ENCODE peak calls at places on chromosome 6, in seven cellular contexts. One of them, this sample, is unnamed. For H3K9me3, the result is how much of the 10 kb centered on the place peaks cover.

GRCh38 chr6:47083586-47084047 is 41.5 kb upstream of the ADGRF1 start:
- DNase-seq in body of pancreas: peak
- DNase-seq in ovary: peak
- DNase-seq in IMR-90: peak
- DNase-seq in mammary epithelial cell: peak
- DNase-seq in H1: no peak
- DNase-seq in PC-3: peak
- DNase-seq in this sample: peak

GRCh38 chr6:137637161-137637560 is 143.0 kb upstream of the OLIG3 start:
- DNase-seq in body of pancreas: peak
- DNase-seq in ovary: no peak
- DNase-seq in IMR-90: peak
- DNase-seq in mammary epithelial cell: peak
- DNase-seq in H1: no peak
- DNase-seq in PC-3: peak
- DNase-seq in this sample: peak

GRCh38 chr6:134936927-134937326 is 13.0 kb downstream of the ALDH8A1 start:
- DNase-seq in body of pancreas: no peak
- DNase-seq in ovary: no peak
- DNase-seq in IMR-90: peak
- DNase-seq in mammary epithelial cell: no peak
- DNase-seq in H1: no peak
- DNase-seq in PC-3: peak
- DNase-seq in this sample: no peak

GRCh38 chr6:12296255-12296573 is 6.1 kb downstream of the EDN1 start:
- DNase-seq in body of pancreas: no peak
- DNase-seq in ovary: no peak
- DNase-seq in IMR-90: peak
- DNase-seq in mammary epithelial cell: peak
- DNase-seq in H1: no peak
- DNase-seq in PC-3: peak
- DNase-seq in this sample: no peak

GRCh38 chr6:53179961-53180651 is 31.5 kb upstream of the GCM1 start:
- DNase-seq in body of pancreas: peak
- DNase-seq in ovary: no peak
- DNase-seq in IMR-90: peak
- DNase-seq in mammary epithelial cell: peak
- DNase-seq in H1: no peak
- DNase-seq in PC-3: no peak
- DNase-seq in this sample: peak

GRCh38 chr6:137866200-137866913 is 702 bp upstream of the TNFAIP3 start:
- DNase-seq in body of pancreas: no peak
- DNase-seq in ovary: peak
- DNase-seq in IMR-90: no peak
- DNase-seq in mammary epithelial cell: peak
- DNase-seq in H1: no peak
- DNase-seq in PC-3: peak
- DNase-seq in this sample: no peak

GRCh38 chr6:24902782-24903181 is 33.0 kb downstream of the RIPOR2 start:
- DNase-seq in body of pancreas: no peak
- DNase-seq in ovary: no peak
- DNase-seq in IMR-90: peak
- DNase-seq in mammary epithelial cell: peak
- DNase-seq in H1: no peak
- DNase-seq in PC-3: peak
- DNase-seq in this sample: no peak

GRCh38 chr6:13346245-13346644 is 17.9 kb upstream of the TBC1D7 start:
- DNase-seq in body of pancreas: no peak
- DNase-seq in ovary: no peak
- DNase-seq in IMR-90: no peak
- DNase-seq in mammary epithelial cell: peak
- DNase-seq in H1: no peak
- DNase-seq in PC-3: no peak
- DNase-seq in this sample: no peak

GRCh38 chr6:27873101-27874030 is 38.8 kb downstream of the OR2B2 start:
- DNase-seq in body of pancreas: peak
- DNase-seq in ovary: no peak
- DNase-seq in IMR-90: peak
- DNase-seq in mammary epithelial cell: peak
- DNase-seq in H1: no peak
- DNase-seq in PC-3: no peak
- DNase-seq in this sample: no peak

GRCh38 chr6:159252955-159253508 is 83.8 kb downstream of the FNDC1 start:
- DNase-seq in body of pancreas: peak
- DNase-seq in ovary: no peak
- DNase-seq in IMR-90: peak
- DNase-seq in mammary epithelial cell: peak
- DNase-seq in H1: peak
- DNase-seq in PC-3: peak
- DNase-seq in this sample: no peak

GRCh38 chr6:128914051-128914450 is 31.1 kb downstream of the LAMA2 start:
- DNase-seq in body of pancreas: no peak
- DNase-seq in ovary: no peak
- DNase-seq in IMR-90: no peak
- DNase-seq in mammary epithelial cell: no peak
- DNase-seq in H1: no peak
- DNase-seq in PC-3: no peak
- DNase-seq in this sample: no peak

GRCh38 chr6:46013639-46014038 is 2.0 kb downstream of the CLIC5 start:
- DNase-seq in body of pancreas: no peak
- DNase-seq in ovary: no peak
- DNase-seq in IMR-90: no peak
- DNase-seq in mammary epithelial cell: no peak
- DNase-seq in H1: no peak
- DNase-seq in PC-3: no peak
- DNase-seq in this sample: no peak

GRCh38 chr6:12278915-12279314 is 11.2 kb upstream of the EDN1 start:
- DNase-seq in body of pancreas: no peak
- DNase-seq in ovary: no peak
- DNase-seq in IMR-90: no peak
- DNase-seq in mammary epithelial cell: no peak
- DNase-seq in H1: no peak
- DNase-seq in PC-3: peak
- DNase-seq in this sample: no peak

GRCh38 chr6:1686117-1687098 is 76.7 kb downstream of the FOXC1 start:
- DNase-seq in body of pancreas: no peak
- DNase-seq in ovary: peak
- DNase-seq in IMR-90: peak
- DNase-seq in mammary epithelial cell: peak
- DNase-seq in H1: no peak
- DNase-seq in PC-3: peak
- DNase-seq in this sample: peak

GRCh38 chr6:15108383-15108715 is 137.5 kb upstream of the JARID2 start:
- DNase-seq in body of pancreas: no peak
- DNase-seq in ovary: no peak
- DNase-seq in IMR-90: no peak
- DNase-seq in mammary epithelial cell: no peak
- DNase-seq in H1: no peak
- DNase-seq in PC-3: no peak
- DNase-seq in this sample: no peak

GRCh38 chr6:20722442-20722841 is 188.2 kb downstream of the CDKAL1 start:
- DNase-seq in body of pancreas: no peak
- DNase-seq in ovary: no peak
- DNase-seq in IMR-90: no peak
- DNase-seq in mammary epithelial cell: no peak
- DNase-seq in H1: no peak
- DNase-seq in PC-3: no peak
- DNase-seq in this sample: no peak

GRCh38 chr6:20719980-20720379 is 185.7 kb downstream of the CDKAL1 start:
- DNase-seq in body of pancreas: no peak
- DNase-seq in ovary: no peak
- DNase-seq in IMR-90: no peak
- DNase-seq in mammary epithelial cell: no peak
- DNase-seq in H1: no peak
- DNase-seq in PC-3: no peak
- DNase-seq in this sample: no peak

GRCh38 chr6:20729086-20729485 is 194.8 kb downstream of the CDKAL1 start:
- DNase-seq in body of pancreas: no peak
- DNase-seq in ovary: no peak
- DNase-seq in IMR-90: no peak
- DNase-seq in mammary epithelial cell: no peak
- DNase-seq in H1: no peak
- DNase-seq in PC-3: no peak
- DNase-seq in this sample: no peak

GRCh38 chr6:20723236-20723635 is 189.0 kb downstream of the CDKAL1 start:
- DNase-seq in body of pancreas: no peak
- DNase-seq in ovary: no peak
- DNase-seq in IMR-90: no peak
- DNase-seq in mammary epithelial cell: no peak
- DNase-seq in H1: no peak
- DNase-seq in PC-3: no peak
- DNase-seq in this sample: no peak

DNA sequence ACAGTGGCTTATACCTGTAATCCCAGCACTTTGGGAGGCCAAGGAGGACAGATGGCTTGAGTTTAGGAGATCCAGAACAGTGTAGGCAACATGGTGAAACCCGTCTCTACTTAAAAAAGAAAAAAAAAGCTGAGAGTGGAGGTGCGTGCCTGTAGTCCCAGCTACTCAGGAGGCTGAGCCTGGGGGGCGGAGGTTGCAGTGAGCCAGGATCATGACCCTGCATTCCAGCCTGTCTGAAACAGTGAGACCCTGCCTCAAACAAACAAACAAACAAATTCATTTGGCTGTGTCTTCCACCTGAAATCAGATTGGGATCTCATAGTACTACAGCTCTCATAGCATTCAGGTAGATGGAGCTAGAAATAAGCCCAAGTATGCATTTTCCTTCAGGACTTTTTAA is 190.2 kb downstream of the CDKAL1 start:
- DNase-seq in body of pancreas: no peak
- DNase-seq in ovary: no peak
- DNase-seq in IMR-90: no peak
- DNase-seq in mammary epithelial cell: no peak
- DNase-seq in H1: no peak
- DNase-seq in PC-3: no peak
- DNase-seq in this sample: no peak
- H3K9me3 ChIP-seq in body of pancreas: under half
- H3K9me3 ChIP-seq in ovary: under half
- H3K9me3 ChIP-seq in IMR-90: under half
- H3K9me3 ChIP-seq in mammary epithelial cell: under half
- H3K9me3 ChIP-seq in H1: under half
- H3K9me3 ChIP-seq in PC-3: under half
- H3K9me3 ChIP-seq in this sample: under half

GRCh38 chr6:97406633-97407032 is 123.6 kb upstream of the MMS22L start:
- DNase-seq in body of pancreas: no peak
- DNase-seq in ovary: no peak
- DNase-seq in IMR-90: no peak
- DNase-seq in mammary epithelial cell: no peak
- DNase-seq in H1: no peak
- DNase-seq in PC-3: no peak
- DNase-seq in this sample: no peak

GRCh38 chr6:97401533-97401932 is 118.5 kb upstream of the MMS22L start:
- DNase-seq in body of pancreas: no peak
- DNase-seq in ovary: no peak
- DNase-seq in IMR-90: peak
- DNase-seq in mammary epithelial cell: no peak
- DNase-seq in H1: no peak
- DNase-seq in PC-3: no peak
- DNase-seq in this sample: no peak

GRCh38 chr6:97411610-97412009 is 128.6 kb upstream of the MMS22L start:
- DNase-seq in body of pancreas: no peak
- DNase-seq in ovary: no peak
- DNase-seq in IMR-90: no peak
- DNase-seq in mammary epithelial cell: no peak
- DNase-seq in H1: no peak
- DNase-seq in PC-3: no peak
- DNase-seq in this sample: no peak

GRCh38 chr6:97405818-97406409 is 122.9 kb upstream of the MMS22L start:
- DNase-seq in body of pancreas: no peak
- DNase-seq in ovary: no peak
- DNase-seq in IMR-90: no peak
- DNase-seq in mammary epithelial cell: no peak
- DNase-seq in H1: no peak
- DNase-seq in PC-3: no peak
- DNase-seq in this sample: no peak
- H3K27ac ChIP-seq in body of pancreas: no peak
- H3K27ac ChIP-seq in ovary: no peak
- H3K27ac ChIP-seq in IMR-90: no peak
- H3K27ac ChIP-seq in mammary epithelial cell: no peak
- H3K27ac ChIP-seq in H1: no peak
- H3K27ac ChIP-seq in PC-3: no peak
- H3K27ac ChIP-seq in this sample: no peak

GRCh38 chr6:88161921-88162320 is 4.2 kb downstream of the CNR1 start:
- DNase-seq in body of pancreas: no peak
- DNase-seq in ovary: no peak
- DNase-seq in IMR-90: no peak
- DNase-seq in mammary epithelial cell: no peak
- DNase-seq in H1: no peak
- DNase-seq in PC-3: no peak
- DNase-seq in this sample: no peak

DNA sequence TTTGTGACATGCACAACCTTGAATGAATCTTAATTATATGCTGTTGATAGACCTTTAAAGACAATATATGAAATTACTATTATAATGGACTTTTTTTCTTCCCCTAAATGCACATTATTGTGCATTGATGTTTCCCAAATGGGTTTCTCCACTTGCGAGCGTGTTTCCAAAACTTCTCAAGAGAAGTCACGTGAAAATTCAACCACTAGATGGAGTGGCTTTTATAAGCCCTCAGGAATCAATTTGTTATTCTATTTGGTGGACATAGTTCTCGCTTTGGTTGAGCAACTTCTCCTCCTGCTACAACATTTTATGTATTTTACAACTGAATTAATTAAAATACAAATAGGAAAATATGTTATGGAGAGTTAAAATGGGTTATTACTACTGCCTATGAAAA is 9.0 kb downstream of the CNR1 start:
- DNase-seq in body of pancreas: no peak
- DNase-seq in ovary: no peak
- DNase-seq in IMR-90: no peak
- DNase-seq in mammary epithelial cell: no peak
- DNase-seq in H1: no peak
- DNase-seq in PC-3: no peak
- DNase-seq in this sample: no peak
- TF ChIP-seq CTCF in body of pancreas: no peak
- TF ChIP-seq CTCF in ovary: no peak
- TF ChIP-seq CTCF in IMR-90: no peak
- TF ChIP-seq CTCF in mammary epithelial cell: no peak
- TF ChIP-seq CTCF in H1: no peak
- TF ChIP-seq CTCF in PC-3: peak
- TF ChIP-seq CTCF in this sample: no peak

GRCh38 chr6:170081556-170081955 is 209.3 kb downstream of the DLL1 start:
- DNase-seq in body of pancreas: no peak
- DNase-seq in ovary: no peak
- DNase-seq in IMR-90: no peak
- DNase-seq in mammary epithelial cell: no peak
- DNase-seq in H1: no peak
- DNase-seq in PC-3: no peak
- DNase-seq in this sample: no peak

GRCh38 chr6:170083236-170084051 is 207.4 kb downstream of the DLL1 start:
- DNase-seq in body of pancreas: no peak
- DNase-seq in ovary: no peak
- DNase-seq in IMR-90: no peak
- DNase-seq in mammary epithelial cell: no peak
- DNase-seq in H1: no peak
- DNase-seq in PC-3: no peak
- DNase-seq in this sample: no peak

GRCh38 chr6:170082531-170083187 is 208.2 kb downstream of the DLL1 start:
- DNase-seq in body of pancreas: no peak
- DNase-seq in ovary: no peak
- DNase-seq in IMR-90: no peak
- DNase-seq in mammary epithelial cell: peak
- DNase-seq in H1: no peak
- DNase-seq in PC-3: peak
- DNase-seq in this sample: no peak

GRCh38 chr6:170080828-170081368 is 210.0 kb downstream of the DLL1 start:
- DNase-seq in body of pancreas: peak
- DNase-seq in ovary: no peak
- DNase-seq in IMR-90: no peak
- DNase-seq in mammary epithelial cell: no peak
- DNase-seq in H1: no peak
- DNase-seq in PC-3: no peak
- DNase-seq in this sample: no peak

GRCh38 chr6:170082067-170082466 is 208.8 kb downstream of the DLL1 start:
- DNase-seq in body of pancreas: no peak
- DNase-seq in ovary: no peak
- DNase-seq in IMR-90: no peak
- DNase-seq in mammary epithelial cell: no peak
- DNase-seq in H1: no peak
- DNase-seq in PC-3: no peak
- DNase-seq in this sample: no peak
- H3K9me3 ChIP-seq in body of pancreas: under half
- H3K9me3 ChIP-seq in ovary: under half
- H3K9me3 ChIP-seq in IMR-90: under half
- H3K9me3 ChIP-seq in mammary epithelial cell: under half
- H3K9me3 ChIP-seq in H1: under half
- H3K9me3 ChIP-seq in PC-3: under half
- H3K9me3 ChIP-seq in this sample: under half

This sample was measured in lung.